ENCODE peak calls at places on chromosomes 1 and 21, in four cellular contexts. Z is foreskin keratinocyte, Y is right atrium auricular region, D is coronary artery. S is an unnamed sample.

GRCh38 chr21:35198004-35198403 is 148.9 kb upstream of the RUNX1 start:
- DNase-seq in Z (peak; percentile 100), D (no peak), Y (no peak), S (peak; percentile 86)

GRCh38 chr1:34164510-34165381 is at the start of gene CSMD2:
- DNase-seq in Y (no peak), Z (peak; percentile 25), D (no peak), S (no peak)

GRCh38 chr1:12019858-12020509 is 686 bp downstream of the MIIP start:
- DNase-seq in Z (no peak), Y (no peak), D (no peak), S (no peak)

GRCh38 chr21:31182231-31183129 is 144.2 kb upstream of the KRTAP19-8 start:
- DNase-seq in D (no peak), Y (no peak), Z (no peak), S (no peak)

GRCh38 chr1:26482921-26483320 is 10.7 kb downstream of the HMGN2 start:
- DNase-seq in Z (no peak), D (no peak), Y (no peak), S (no peak)

GRCh38 chr1:25468037-25468436 is 37.3 kb downstream of the MACO1 start:
- DNase-seq in Y (no peak), D (no peak), Z (no peak), S (no peak)

GRCh38 chr1:177934461-177934860 is 35.4 kb downstream of the SEC16B start:
- DNase-seq in Y (no peak), Z (no peak), D (no peak), S (no peak)

GRCh38 chr1:212545941-212546638 is 62.5 kb upstream of the ATF3 start:
- DNase-seq in Z (no peak), Y (no peak), D (no peak), S (no peak)

DNA sequence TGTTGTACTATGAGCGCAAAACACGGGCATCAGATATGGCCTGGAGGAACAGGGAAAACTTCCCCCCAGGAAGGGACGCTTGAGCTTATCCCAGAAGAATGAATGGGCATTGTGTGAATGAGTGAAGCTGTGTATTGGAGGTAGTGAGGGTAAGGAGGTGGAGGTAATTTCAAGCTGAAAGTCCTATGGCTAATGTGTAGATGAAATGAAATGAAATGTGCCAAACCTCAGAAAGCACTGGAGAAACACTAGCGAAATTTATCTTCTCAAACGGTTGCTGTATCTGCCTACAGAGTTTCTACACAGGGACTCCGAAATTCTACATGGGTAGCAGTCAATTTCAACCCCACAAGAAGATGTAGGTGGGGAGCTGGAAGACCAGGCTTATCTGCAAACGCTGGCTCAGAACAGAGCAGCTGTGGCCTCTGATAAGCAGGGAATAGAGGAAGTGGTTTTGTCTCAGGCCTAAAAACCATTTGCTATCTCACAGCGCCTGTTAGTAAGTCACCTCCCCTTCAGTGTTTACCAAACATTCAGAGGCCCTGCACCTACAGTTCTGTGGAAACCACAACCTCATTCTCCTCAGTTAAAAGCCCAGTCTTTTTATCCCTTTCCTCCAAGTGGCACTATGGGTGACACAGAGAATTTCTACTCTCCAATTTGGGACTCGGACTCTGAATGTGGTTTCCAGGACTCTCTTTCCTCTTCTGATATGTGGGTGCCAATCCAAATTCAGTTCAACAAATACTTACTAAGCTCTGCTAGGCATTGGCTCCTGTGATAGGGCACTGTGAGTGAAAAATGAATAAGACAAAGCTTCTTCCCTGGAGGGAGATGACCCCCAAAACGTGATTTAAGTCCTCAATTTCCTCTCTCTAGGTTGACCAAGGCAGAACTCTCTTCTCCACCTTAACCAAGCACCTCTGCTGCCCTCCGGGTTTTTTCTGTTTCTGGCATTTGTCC is 17.1 kb upstream of the SLAMF6 start:
- DNase-seq in Z (no peak), D (no peak), Y (no peak), S (no peak)
- H3K27ac ChIP-seq in Z (no peak overlapping the region), D (no peak overlapping the region), Y (no peak overlapping the region), S (no peak overlapping the region)

DNA sequence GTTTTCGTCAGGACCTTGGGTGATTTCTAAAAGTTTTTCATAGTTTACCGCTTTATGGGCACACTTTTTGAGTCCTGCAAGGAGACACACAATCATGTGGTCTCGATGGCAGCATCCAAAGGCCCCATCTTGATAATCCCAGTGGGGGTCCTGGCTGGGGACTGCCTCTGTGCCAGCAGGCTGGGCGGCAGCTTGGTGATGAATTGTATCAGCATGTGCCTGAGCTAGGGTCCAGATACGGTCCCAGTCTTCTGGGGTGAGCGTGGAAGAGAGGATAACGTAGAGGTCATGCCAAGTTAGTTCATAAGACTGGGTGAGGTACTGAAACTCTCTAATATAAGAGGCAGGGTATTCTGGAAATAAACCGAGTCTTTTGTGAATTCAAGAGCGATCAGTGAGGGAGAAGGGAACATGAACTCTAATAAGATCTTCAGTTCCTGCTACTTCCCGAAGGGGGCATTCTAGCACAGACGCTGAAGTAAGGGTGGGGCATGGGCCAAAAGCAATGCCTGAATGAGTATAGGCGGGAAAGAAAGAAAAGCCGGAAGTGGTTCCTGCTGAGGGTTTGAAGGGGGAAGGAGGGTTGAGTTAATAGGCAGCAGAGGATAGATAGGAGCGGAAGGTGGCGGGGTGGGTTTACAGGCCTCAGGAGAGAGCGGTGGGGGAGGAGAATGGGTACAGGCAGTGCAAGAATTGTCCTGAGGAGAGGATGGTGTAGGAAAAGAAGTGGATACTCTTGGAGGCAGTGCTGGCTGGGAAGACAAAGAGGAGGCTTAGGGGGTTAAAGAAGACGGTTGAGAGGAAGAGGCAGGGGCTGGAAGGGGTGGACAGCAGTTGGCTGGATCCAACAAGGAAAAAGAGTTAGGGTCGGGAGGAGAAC is 1.6 kb downstream of the ERVH48-1 start:
- DNase-seq in D (peak; percentile 83), Y (peak; percentile 86), Z (peak; percentile 77), S (peak; percentile 14)
- H3K27ac ChIP-seq in D (no peak overlapping the region), Y (no peak overlapping the region), Z (no peak overlapping the region), S (no peak overlapping the region)

GRCh38 chr1:86416343-86416742 is 7.6 kb upstream of the CLCA2 start:
- DNase-seq in D (no peak), Y (no peak), Z (peak; percentile 45), S (peak; percentile 46)
- H3K27ac ChIP-seq in D (no peak overlapping the region), Y (no peak overlapping the region), Z (no peak overlapping the region), S (no peak overlapping the region)

GRCh38 chr1:217418241-217418840 is 212.5 kb downstream of the GPATCH2 start:
- DNase-seq in Z (no peak), Y (no peak), D (no peak), S (no peak)

GRCh38 chr1:217419152-217419551 is 211.7 kb downstream of the GPATCH2 start:
- DNase-seq in Z (no peak), D (no peak), Y (no peak), S (no peak)

GRCh38 chr1:217417363-217417762 is 213.5 kb downstream of the GPATCH2 start:
- DNase-seq in Z (no peak), D (no peak), Y (no peak), S (no peak)
- H3K27ac ChIP-seq in Z (no peak overlapping the region), D (no peak overlapping the region), Y (no peak overlapping the region), S (no peak overlapping the region)

GRCh38 chr1:19639999-19640362 is 4.1 kb upstream of the NBL1 start:
- DNase-seq in Y (no peak), Z (peak; percentile 74), D (peak; percentile 21), S (peak; percentile 70)

GRCh38 chr1:19643602-19644419 is at the start of gene NBL1:
- DNase-seq in Z (no peak), Y (no peak), D (peak; percentile 74), S (no peak)

GRCh38 chr1:19643113-19643512 is 998 bp upstream of the NBL1 start:
- DNase-seq in D (peak; percentile 75), Z (peak; percentile 84), Y (no peak), S (peak; percentile 55)

GRCh38 chr1:19637606-19638005 is 6.5 kb upstream of the NBL1 start:
- DNase-seq in Z (no peak), D (peak; percentile 47), Y (no peak), S (no peak)

GRCh38 chr1:19640363-19641316 is 3.5 kb upstream of the NBL1 start:
- DNase-seq in D (peak; percentile 65), Z (peak; percentile 77), Y (no peak), S (peak; percentile 64)
- H3K27ac ChIP-seq in D (no peak overlapping the region), Z (no peak overlapping the region), Y (no peak overlapping the region), S (peak overlapping the region; percentile 68)

DNA sequence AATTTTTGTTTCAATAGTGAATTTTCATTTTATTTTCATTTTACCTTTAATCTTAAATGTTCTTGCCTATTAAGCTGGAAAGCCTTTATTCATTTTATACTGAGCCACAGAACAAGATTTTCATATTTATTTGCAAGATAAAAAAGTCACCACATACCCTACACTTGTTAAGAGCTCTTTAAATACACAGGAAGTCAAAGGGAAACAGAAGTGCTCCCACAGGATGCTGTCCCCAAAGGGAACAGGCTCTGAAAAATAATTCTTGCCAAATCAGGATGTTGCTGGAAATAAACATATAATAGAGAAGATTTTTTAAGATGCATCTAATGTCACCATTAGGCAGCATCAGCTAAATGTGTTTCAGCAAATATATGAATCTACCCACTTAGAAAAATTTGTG is 113.6 kb downstream of the VAV3 start:
- DNase-seq in Z (no peak), D (no peak), Y (no peak), S (no peak)
- H3K27ac ChIP-seq in Z (no peak overlapping the region), D (no peak overlapping the region), Y (no peak overlapping the region), S (no peak overlapping the region)

GRCh38 chr1:27538793-27539192 is 48.8 kb upstream of the WASF2 start:
- DNase-seq in D (no peak), Z (peak; percentile 73), Y (no peak), S (no peak)

GRCh38 chr1:27536767-27537166 is 46.8 kb upstream of the WASF2 start:
- DNase-seq in D (peak; percentile 87), Y (no peak), Z (no peak), S (no peak)

GRCh38 chr1:27535386-27535785 is 45.4 kb upstream of the WASF2 start:
- DNase-seq in Z (no peak), Y (no peak), D (no peak), S (no peak)

GRCh38 chr1:27532119-27532695 is 42.2 kb upstream of the WASF2 start:
- DNase-seq in Z (no peak), D (no peak), Y (no peak), S (no peak)

GRCh38 chr1:27536004-27536757 is 46.2 kb upstream of the WASF2 start:
- DNase-seq in Y (no peak), D (no peak), Z (no peak), S (no peak)
- H3K27ac ChIP-seq in Y (peak overlapping the region; percentile 91), D (peak overlapping the region; percentile 3), Z (no peak overlapping the region), S (peak overlapping the region; percentile 97)

GRCh38 chr1:218815076-218815475 is 358.6 kb upstream of the LYPLAL1 start:
- DNase-seq in D (no peak), Y (no peak), Z (no peak), S (no peak)
- H3K27ac ChIP-seq in D (no peak overlapping the region), Y (no peak overlapping the region), Z (no peak overlapping the region), S (no peak overlapping the region)

DNA sequence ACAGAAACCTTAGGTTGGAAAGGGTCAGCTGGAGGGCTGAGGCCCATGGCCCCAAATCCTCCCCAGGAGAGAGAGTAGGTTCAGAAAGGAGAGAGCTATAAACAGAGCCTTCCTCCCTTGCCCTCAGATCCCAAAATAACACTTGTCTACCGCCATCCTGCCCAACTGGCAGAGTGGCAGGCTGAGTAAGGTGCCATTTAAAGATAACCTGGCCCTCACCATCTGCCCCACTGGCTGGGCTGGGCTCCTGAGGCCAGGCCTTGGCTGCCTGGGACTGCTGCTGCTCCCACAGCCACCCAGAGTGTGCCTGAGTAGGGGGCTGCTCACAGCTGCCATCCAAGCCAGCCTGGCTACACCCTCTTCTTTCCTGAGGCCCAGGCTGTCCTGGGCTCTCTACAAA is 4.2 kb upstream of the SHISA4 start:
- DNase-seq in Z (no peak), D (no peak), Y (no peak), S (no peak)
- H3K27ac ChIP-seq in Z (no peak overlapping the region), D (peak overlapping the region; percentile 12), Y (peak overlapping the region; percentile 80), S (no peak overlapping the region)